ENCODE peak calls at places on chromosomes 4 and X, in seven cellular contexts. I is AG09319, Y is lower leg skin, G is Kasumi-1, S is uterus, L is NCI-H510A treated with DMSO at 0.1 percent for 48 hours, Q is stomach. N is an unnamed sample.
A peak's percentile ranks its signal among the peaks of the same experiment; 100 is the strongest.

GRCh38 chr4:22488136-22488535 is 27.7 kb downstream of the ADGRA3 start:
- DNase-seq in I (no peak), Y (no peak), G (no peak), S (no peak), L (no peak), Q (no peak), N (no peak)

GRCh38 chrX:19867411-19867732 is 20.0 kb downstream of the SH3KBP1 start:
- DNase-seq in I (no peak), Y (no peak), G (peak; percentile 12), S (no peak), L (no peak), Q (no peak), N (no peak)

GRCh38 chrX:119015407-119016242 is 41.2 kb downstream of the LONRF3 start:
- DNase-seq in I (peak; percentile 39), Y (peak; percentile 24), G (peak; percentile 23), S (peak; percentile 43), L (no peak), Q (peak; percentile 43), N (no peak)

GRCh38 chr4:21742326-21742725 is 206.2 kb downstream of the KCNIP4 start:
- DNase-seq in I (no peak), Y (no peak), G (no peak), S (no peak), L (no peak), Q (no peak), N (no peak)

GRCh38 chrX:34884693-34885277 is 57.8 kb upstream of the FAM47B start:
- DNase-seq in I (no peak), Y (no peak), G (no peak), S (no peak), L (peak; percentile 28), Q (no peak), N (no peak)

GRCh38 chrX:39755152-39756032 is 342.4 kb downstream of the BCOR start:
- DNase-seq in I (peak; percentile 71), Y (peak; percentile 74), G (no peak), S (peak; percentile 86), L (peak; percentile 77), Q (peak; percentile 78), N (no peak)

GRCh38 chr4:15755321-15755750 is 22.8 kb upstream of the CD38 start:
- DNase-seq in I (no peak), Y (no peak), G (no peak), S (no peak), L (no peak), Q (no peak), N (peak; percentile 8)

GRCh38 chrX:69603566-69604194 is 12.2 kb upstream of the EDA start:
- DNase-seq in I (no peak), Y (no peak), G (no peak), S (peak; percentile 29), L (no peak), Q (no peak), N (no peak)

GRCh38 chr4:78162821-78163220 is 105.7 kb downstream of the FRAS1 start:
- DNase-seq in I (no peak), Y (no peak), G (no peak), S (no peak), L (no peak), Q (no peak), N (no peak)

GRCh38 chrX:56569378-56570061 is 6.1 kb downstream of the UBQLN2 start:
- DNase-seq in I (no peak), Y (no peak), G (no peak), S (no peak), L (no peak), Q (no peak), N (no peak)

GRCh38 chr4:142315999-142316398 is 530.1 kb downstream of the INPP4B start:
- DNase-seq in I (no peak), Y (no peak), G (no peak), S (no peak), L (no peak), Q (no peak), N (no peak)

GRCh38 chr4:176883681-176884418 is 91.1 kb upstream of the VEGFC start:
- DNase-seq in I (no peak), Y (no peak), G (peak; percentile 2), S (no peak), L (peak; percentile 29), Q (no peak), N (no peak)

GRCh38 chrX:32520789-32521188 is 690.6 kb downstream of the DMD start:
- DNase-seq in I (no peak), Y (no peak), G (no peak), S (no peak), L (no peak), Q (no peak), N (no peak)

GRCh38 chrX:103734125-103734760 is 23.5 kb downstream of the TMEM31 start:
- DNase-seq in I (no peak), Y (no peak), G (no peak), S (no peak), L (no peak), Q (no peak), N (no peak)

GRCh38 chrX:65705439-65705838 is 38.0 kb downstream of the MSN start:
- DNase-seq in I (no peak), Y (no peak), G (no peak), S (no peak), L (no peak), Q (no peak), N (no peak)

GRCh38 chr4:140374130-140374477 is 658 bp downstream of the SCOC start:
- DNase-seq in I (no peak), Y (no peak), G (no peak), S (no peak), L (no peak), Q (no peak), N (no peak)

GRCh38 chr4:59597536-59598232 is 1602.4 kb upstream of the ADGRL3 start:
- DNase-seq in I (no peak), Y (no peak), G (peak; percentile 35), S (no peak), L (no peak), Q (no peak), N (no peak)

GRCh38 chrX:65994519-65995501 is 45.1 kb downstream of the VSIG4 start:
- DNase-seq in I (no peak), Y (no peak), G (no peak), S (no peak), L (no peak), Q (no peak), N (no peak)

GRCh38 chrX:44503550-44503949 is 39.1 kb downstream of the FUNDC1 start:
- DNase-seq in I (no peak), Y (no peak), G (no peak), S (no peak), L (no peak), Q (no peak), N (no peak)

GRCh38 chr4:10115271-10115656 is 1.3 kb downstream of the WDR1 start:
- DNase-seq in I (no peak), Y (no peak), G (peak; percentile 44), S (no peak), L (no peak), Q (no peak), N (no peak)

GRCh38 chrX:153032397-153033118 is 23.7 kb upstream of the PNMA3 start:
- DNase-seq in I (no peak), Y (peak; percentile 49), G (no peak), S (peak; percentile 74), L (peak; percentile 0), Q (peak; percentile 75), N (peak; percentile 64)

GRCh38 chr4:41633321-41633720 is 95.4 kb downstream of the LIMCH1 start:
- DNase-seq in I (no peak), Y (no peak), G (no peak), S (no peak), L (no peak), Q (no peak), N (no peak)

GRCh38 chrX:47078129-47079043 is at the start of gene RGN:
- DNase-seq in I (no peak), Y (no peak), G (no peak), S (peak; percentile 28), L (no peak), Q (peak; percentile 28), N (no peak)

GRCh38 chrX:18886005-18886343 is 97.9 kb downstream of the PHKA2 start:
- DNase-seq in I (no peak), Y (no peak), G (no peak), S (no peak), L (no peak), Q (no peak), N (no peak)

GRCh38 chrX:69615323-69615722 is 590 bp upstream of the EDA start:
- DNase-seq in I (no peak), Y (no peak), G (no peak), S (no peak), L (no peak), Q (no peak), N (no peak)

GRCh38 chr4:95190751-95191436 is 357.9 kb downstream of the UNC5C start:
- DNase-seq in I (no peak), Y (no peak), G (no peak), S (peak; percentile 32), L (no peak), Q (no peak), N (no peak)

GRCh38 chrX:80578518-80579105 is 158.4 kb downstream of the TENT5D start:
- DNase-seq in I (no peak), Y (no peak), G (peak; percentile 50), S (no peak), L (peak; percentile 15), Q (no peak), N (peak; percentile 8)

GRCh38 chrX:37315511-37316248 is 33.5 kb upstream of the PRRG1 start:
- DNase-seq in I (no peak), Y (no peak), G (no peak), S (no peak), L (no peak), Q (no peak), N (no peak)

GRCh38 chr4:133188433-133189175 is 39.5 kb downstream of the PCDH10 start:
- DNase-seq in I (no peak), Y (no peak), G (no peak), S (no peak), L (no peak), Q (no peak), N (no peak)

GRCh38 chrX:42778096-42778495 is at the start of gene PPP1R2C:
- DNase-seq in I (no peak), Y (no peak), G (no peak), S (no peak), L (no peak), Q (no peak), N (no peak)

GRCh38 chr4:163920426-163920825 is 425.9 kb downstream of the TMA16 start:
- DNase-seq in I (no peak), Y (no peak), G (no peak), S (no peak), L (no peak), Q (no peak), N (no peak)

GRCh38 chr4:7351014-7351413 is 83.7 kb downstream of the PSAPL1 start:
- DNase-seq in I (no peak), Y (no peak), G (no peak), S (no peak), L (no peak), Q (no peak), N (no peak)

GRCh38 chr4:81173213-81173612 is 41.8 kb downstream of the PRKG2 start:
- DNase-seq in I (no peak), Y (no peak), G (no peak), S (no peak), L (no peak), Q (no peak), N (no peak)

GRCh38 chrX:120795301-120795700 is 80.4 kb downstream of the CT47B1 start:
- DNase-seq in I (no peak), Y (no peak), G (no peak), S (no peak), L (no peak), Q (no peak), N (no peak)

GRCh38 chrX:253451-254297 is 27.5 kb upstream of the PLCXD1 start:
- DNase-seq in I (no peak), Y (no peak), G (no peak), S (no peak), L (no peak), Q (peak; percentile 24), N (no peak)

N was measured in stimulated activated naive CD4-positive, alpha-beta T cell.